ENCODE peak calls at places on chromosomes 5 and 9, in six cellular contexts. I is mammary epithelial cell; R is stimulated activated CD8-positive, alpha-beta memory T cell treated with anti-CD3 and anti-CD28 coated beads, Interleukin-4, amount 100 ng/mL, for 1 hour; U is neural crest cell; Y is EL; Z is AG10803. S is an unnamed sample.

GRCh38 chr9:74887981-74888370 is 255 bp upstream of the TRPM6 start:
- DNase-seq in I (no peak), U (no peak), Y (no peak), Z (no peak), R (no peak), S (no peak)

GRCh38 chr5:30069441-30070263 is 1123.8 kb upstream of the CDH6 start:
- DNase-seq in Y (no peak), I (no peak), Z (no peak), R (no peak), U (no peak), S (no peak)

GRCh38 chr9:69885474-69885929 is 64.9 kb downstream of the CFAP95 start:
- DNase-seq in R (no peak), U (no peak), I (peak; percentile 89), Z (peak; percentile 75), Y (peak; percentile 62), S (peak; percentile 73)

GRCh38 chr9:72753261-72753893 is 199.5 kb downstream of the ALDH1A1 start:
- DNase-seq in U (no peak), Z (peak; percentile 11), R (no peak), Y (peak; percentile 3), I (no peak), S (peak; percentile 7)

GRCh38 chr5:173913686-173914321 is 25.7 kb downstream of the CPEB4 start:
- DNase-seq in R (no peak), Z (no peak), Y (no peak), I (no peak), U (no peak), S (no peak)

GRCh38 chr9:16824545-16825041 is 45.9 kb downstream of the BNC2 start:
- DNase-seq in Z (peak; percentile 41), R (no peak), Y (peak; percentile 61), U (no peak), I (peak; percentile 77), S (peak; percentile 19)

GRCh38 chr5:9324348-9325056 is 221.4 kb downstream of the SEMA5A start:
- DNase-seq in I (no peak), R (no peak), U (no peak), Z (peak; percentile 51), Y (peak; percentile 19), S (no peak)

GRCh38 chr5:26847041-26847736 is 191.2 kb downstream of the CDH9 start:
- DNase-seq in Y (no peak), U (no peak), R (no peak), Z (no peak), I (peak; percentile 1), S (no peak)

GRCh38 chr9:129362287-129363098 is 184.4 kb upstream of the IER5L start:
- DNase-seq in U (no peak), R (no peak), Y (no peak), Z (no peak), I (peak; percentile 27), S (no peak)

GRCh38 chr9:98251554-98251953 is 3.9 kb downstream of the TBC1D2 start:
- DNase-seq in U (no peak), Y (peak; percentile 92), Z (peak; percentile 58), R (no peak), I (peak; percentile 90), S (peak; percentile 91)

GRCh38 chr5:51278458-51279049 is 104.7 kb upstream of the ISL1 start:
- DNase-seq in Z (no peak), I (no peak), U (no peak), Y (no peak), R (no peak), S (no peak)

GRCh38 chr5:17436766-17437221 is 61.2 kb upstream of the TAF11L2 start:
- DNase-seq in R (no peak), Z (peak; percentile 60), Y (peak; percentile 39), U (no peak), I (no peak), S (no peak)

GRCh38 chr9:135282808-135283207 is 195.3 kb downstream of the OLFM1 start:
- DNase-seq in Z (no peak), I (no peak), U (no peak), R (no peak), Y (no peak), S (no peak)

GRCh38 chr5:14908195-14908594 is 36.6 kb upstream of the ANKH start:
- DNase-seq in R (no peak), I (no peak), U (no peak), Z (peak; percentile 70), Y (no peak), S (no peak)

GRCh38 chr5:59768204-59769040 is 125.1 kb downstream of the PDE4D start:
- DNase-seq in Z (peak; percentile 54), Y (peak; percentile 75), R (no peak), I (peak; percentile 81), U (peak; percentile 41), S (peak; percentile 74)

GRCh38 chr5:141413540-141414069 is 818 bp downstream of the PCDHGA10 start:
- DNase-seq in Z (no peak), U (no peak), R (no peak), Y (peak; percentile 18), I (no peak), S (no peak)

GRCh38 chr9:98978231-98978681 is 34.5 kb downstream of the COL15A1 start:
- DNase-seq in Y (no peak), Z (no peak), I (no peak), R (no peak), U (no peak), S (no peak)

GRCh38 chr5:65835191-65835590 is 91.2 kb upstream of the ERBIN start:
- DNase-seq in I (no peak), U (no peak), R (no peak), Y (no peak), Z (no peak), S (no peak)